ENCODE peak calls at places on chromosomes 3 and 15, in five cellular contexts. D is T-helper 2 cell treated with Interferon-gamma antibody and Interleukin-4, amounts not matched to agents 5 μg/mL and 100 μg/mL, for 36 hours; M is endothelial cell; V is GM12891; L is mesothelial cell of epicardium. U is an unnamed sample.

GRCh38 chr3:32089476-32089875 is 16.9 kb upstream of the GPD1L start:
- DNase-seq in D (no peak), M (no peak), V (no peak), L (no peak), U (no peak)

GRCh38 chr15:94230436-94230885 is 900 bp upstream of the MCTP2 start:
- DNase-seq in D (no peak), M (no peak), V (no peak), L (no peak), U (no peak)

GRCh38 chr3:97857401-97857800 is 35.6 kb downstream of the CRYBG3 start:
- DNase-seq in D (no peak), M (no peak), V (no peak), L (no peak), U (no peak)

GRCh38 chr3:88410259-88410658 is 260.5 kb downstream of the C3orf38 start:
- DNase-seq in D (no peak), M (no peak), V (no peak), L (no peak), U (no peak)

GRCh38 chr3:42071720-42072582 is 19.2 kb upstream of the TRAK1 start:
- DNase-seq in D (no peak), M (no peak), V (no peak), L (no peak), U (peak; percentile 53)

GRCh38 chr15:83436513-83437158 is 10.5 kb upstream of the SH3GL3 start:
- DNase-seq in D (no peak), M (no peak), V (no peak), L (no peak), U (peak; percentile 16)

GRCh38 chr15:59689626-59690236 is 611 bp upstream of the BNIP2 start:
- DNase-seq in D (peak; percentile 61), M (peak; percentile 60), V (no peak), L (peak; percentile 23), U (peak; percentile 87)

GRCh38 chr15:65355173-65355982 is 22.4 kb downstream of the IGDCC3 start:
- DNase-seq in D (no peak), M (no peak), V (no peak), L (no peak), U (peak; percentile 81)

GRCh38 chr3:62371735-62372591 is 1.4 kb downstream of the FEZF2 start:
- DNase-seq in D (no peak), M (peak; percentile 37), V (no peak), L (no peak), U (no peak)

GRCh38 chr3:15368561-15369135 is 36.3 kb upstream of the SH3BP5 start:
- DNase-seq in D (no peak), M (no peak), V (no peak), L (no peak), U (peak; percentile 16)

GRCh38 chr3:189534546-189534945 is 96.6 kb upstream of the TP63 start:
- DNase-seq in D (no peak), M (no peak), V (no peak), L (no peak), U (no peak)

GRCh38 chr3:66036586-66037061 is 2.1 kb downstream of the MAGI1 start:
- DNase-seq in D (no peak), M (no peak), V (no peak), L (no peak), U (no peak)